ENCODE peak calls at places on chromosome 9, in six cellular contexts. B, F, P, Z, W and M are unnamed samples.

GRCh38 chr9:114501786-114502682 is 3.2 kb downstream of the WHRN start:
- DNase-seq in B (no peak), F (peak; percentile 49), P (no peak), Z (peak; percentile 24), W (no peak), M (peak; percentile 62)

GRCh38 chr9:123742009-123742767 is 187.7 kb downstream of the DENND1A start:
- DNase-seq in B (no peak), F (no peak), P (no peak), Z (no peak), W (peak; percentile 73), M (no peak)

GRCh38 chr9:107283621-107284616 is 840 bp downstream of the RAD23B start:
- DNase-seq in B (peak; percentile 37), F (peak; percentile 69), P (peak; percentile 90), Z (peak; percentile 37), W (peak; percentile 64), M (peak; percentile 82)

GRCh38 chr9:80899208-80899607 is 790.1 kb downstream of the TLE1 start:
- DNase-seq in B (no peak), F (no peak), P (no peak), Z (no peak), W (peak; percentile 17), M (no peak)

GRCh38 chr9:121649476-121650219 is 1.8 kb upstream of the DAB2IP start:
- DNase-seq in B (no peak), F (no peak), P (no peak), Z (no peak), W (no peak), M (no peak)

GRCh38 chr9:94613003-94613402 is 19.4 kb upstream of the FBP2 start:
- DNase-seq in B (no peak), F (no peak), P (no peak), Z (no peak), W (no peak), M (no peak)

GRCh38 chr9:82404484-82405280 is 416.1 kb downstream of the SPATA31D1 start:
- DNase-seq in B (no peak), F (no peak), P (no peak), Z (no peak), W (no peak), M (no peak)

GRCh38 chr9:91255327-91255726 is 106.4 kb downstream of the AUH start:
- DNase-seq in B (no peak), F (no peak), P (no peak), Z (peak; percentile 44), W (peak; percentile 11), M (no peak)

GRCh38 chr9:126860757-126861466 is 473 bp downstream of the ZBTB34 start:
- DNase-seq in B (no peak), F (no peak), P (peak; percentile 78), Z (no peak), W (no peak), M (peak; percentile 30)

GRCh38 chr9:20524776-20525175 is 97.5 kb downstream of the MLLT3 start:
- DNase-seq in B (no peak), F (peak; percentile 10), P (no peak), Z (no peak), W (no peak), M (peak; percentile 42)

GRCh38 chr9:77648458-77649108 is 461 bp upstream of the GNA14 start:
- DNase-seq in B (no peak), F (peak; percentile 7), P (peak; percentile 82), Z (no peak), W (peak; percentile 38), M (peak; percentile 37)

GRCh38 chr9:130129425-130130061 is 42.7 kb upstream of the NCS1 start:
- DNase-seq in B (no peak), F (no peak), P (no peak), Z (peak; percentile 22), W (no peak), M (no peak)

GRCh38 chr9:13513710-13514444 is 234.4 kb upstream of the MPDZ start:
- DNase-seq in B (no peak), F (peak; percentile 88), P (no peak), Z (peak; percentile 5), W (peak; percentile 26), M (peak; percentile 97)

GRCh38 chr9:12955510-12956163 is 180.8 kb downstream of the LURAP1L start:
- DNase-seq in B (no peak), F (no peak), P (no peak), Z (no peak), W (no peak), M (no peak)

GRCh38 chr9:13369426-13369825 is 89.9 kb upstream of the MPDZ start:
- DNase-seq in B (no peak), F (no peak), P (no peak), Z (no peak), W (no peak), M (no peak)

GRCh38 chr9:14312721-14313377 is 1.1 kb downstream of the NFIB start:
- DNase-seq in B (no peak), F (peak; percentile 43), P (peak; percentile 69), Z (peak; percentile 11), W (no peak), M (no peak)

GRCh38 chr9:105150991-105151685 is 93.3 kb upstream of the SLC44A1 start:
- DNase-seq in B (no peak), F (peak; percentile 80), P (no peak), Z (peak; percentile 38), W (peak; percentile 33), M (peak; percentile 72)

GRCh38 chr9:128845186-128845931 is 15.8 kb upstream of the SPOUT1 start:
- DNase-seq in B (no peak), F (peak; percentile 84), P (no peak), Z (no peak), W (no peak), M (peak; percentile 92)

GRCh38 chr9:129143461-129143927 is 32.3 kb downstream of the PTPA start:
- DNase-seq in B (no peak), F (no peak), P (peak; percentile 73), Z (peak; percentile 77), W (peak; percentile 97), M (no peak)

GRCh38 chr9:89483592-89484474 is 14.1 kb downstream of the SEMA4D start:
- DNase-seq in B (no peak), F (no peak), P (no peak), Z (no peak), W (no peak), M (no peak)

GRCh38 chr9:136058801-136059302 is 36.2 kb downstream of the NACC2 start:
- DNase-seq in B (no peak), F (no peak), P (peak; percentile 60), Z (no peak), W (no peak), M (no peak)

GRCh38 chr9:69193685-69194032 is 19.6 kb downstream of the TJP2 start:
- DNase-seq in B (no peak), F (no peak), P (no peak), Z (no peak), W (no peak), M (no peak)

GRCh38 chr9:120161801-120162200 is 418.2 kb downstream of the CDK5RAP2 start:
- DNase-seq in B (no peak), F (no peak), P (no peak), Z (no peak), W (no peak), M (no peak)

GRCh38 chr9:112443200-112443599 is 43.4 kb upstream of the KIAA1958 start:
- DNase-seq in B (no peak), F (peak; percentile 27), P (no peak), Z (peak; percentile 14), W (peak; percentile 45), M (peak; percentile 36)

GRCh38 chr9:6999788-7000187 is 242.0 kb downstream of the KDM4C start:
- DNase-seq in B (no peak), F (no peak), P (no peak), Z (no peak), W (no peak), M (no peak)

GRCh38 chr9:14127656-14128055 is 186.3 kb downstream of the NFIB start:
- DNase-seq in B (no peak), F (peak; percentile 20), P (no peak), Z (peak; percentile 58), W (peak; percentile 28), M (peak; percentile 33)

GRCh38 chr9:2214707-2215106 is 199.6 kb downstream of the SMARCA2 start:
- DNase-seq in B (no peak), F (no peak), P (no peak), Z (no peak), W (no peak), M (no peak)

GRCh38 chr9:87290241-87290700 is 207.4 kb upstream of the DAPK1 start:
- DNase-seq in B (no peak), F (no peak), P (no peak), Z (peak; percentile 47), W (peak; percentile 66), M (peak; percentile 16)

GRCh38 chr9:15295761-15296405 is 11.1 kb downstream of the TTC39B start:
- DNase-seq in B (no peak), F (peak; percentile 52), P (no peak), Z (peak; percentile 74), W (peak; percentile 72), M (peak; percentile 22)

GRCh38 chr9:133495327-133496293 is 16.7 kb upstream of the SLC2A6 start:
- DNase-seq in B (no peak), F (no peak), P (no peak), Z (no peak), W (no peak), M (no peak)

GRCh38 chr9:137604345-137605145 is 941 bp upstream of the ARRDC1 start:
- DNase-seq in B (no peak), F (no peak), P (no peak), Z (no peak), W (no peak), M (no peak)

GRCh38 chr9:137606005-137606601 is 617 bp downstream of the ARRDC1 start:
- DNase-seq in B (no peak), F (no peak), P (peak; percentile 86), Z (no peak), W (no peak), M (no peak)

GRCh38 chr9:137606734-137607138 is 1.2 kb downstream of the ARRDC1 start:
- DNase-seq in B (no peak), F (no peak), P (no peak), Z (no peak), W (no peak), M (no peak)

GRCh38 chr9:137605146-137606004 is at the start of gene ARRDC1:
- DNase-seq in B (peak; percentile 88), F (peak; percentile 56), P (peak; percentile 98), Z (peak; percentile 72), W (peak; percentile 90), M (peak; percentile 94)

GRCh38 chr9:137607141-137607857 is 1.8 kb downstream of the ARRDC1 start:
- DNase-seq in B (no peak), F (no peak), P (peak; percentile 75), Z (no peak), W (no peak), M (peak; percentile 48)
- H3K4me3 ChIP-seq in B (no peak overlapping the region), F (peak overlapping the region; percentile 80), P (peak overlapping the region; percentile 67), Z (no peak overlapping the region), W (peak overlapping the region; percentile 57), M (peak overlapping the region; percentile 76)

DNA sequence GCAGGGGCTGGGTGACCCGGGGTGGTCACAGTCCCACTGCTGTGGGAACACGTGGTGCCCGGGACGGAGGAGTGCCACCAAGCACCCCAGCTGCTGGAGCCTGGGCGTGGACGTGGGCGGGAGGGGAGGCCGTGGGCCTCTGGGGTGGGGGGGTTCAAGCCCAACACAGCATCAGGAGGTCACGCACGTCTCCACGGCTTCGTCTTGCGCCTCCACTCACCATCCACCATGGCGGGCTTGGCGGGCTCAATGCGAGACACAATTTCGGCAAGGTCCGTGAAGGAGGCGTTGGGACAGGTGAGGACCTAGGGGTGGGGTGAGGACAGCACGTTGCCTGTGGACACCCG is 2.2 kb upstream of the NSMF start:
- DNase-seq in B (no peak), F (no peak), P (no peak), Z (no peak), W (no peak), M (no peak)
- H3K4me3 ChIP-seq in B (peak overlapping the region; percentile 15), F (no peak overlapping the region), P (no peak overlapping the region), Z (no peak overlapping the region), W (no peak overlapping the region), M (no peak overlapping the region)

GRCh38 chr9:72912476-72913381 is 40.1 kb downstream of the ALDH1A1 start:
- DNase-seq in B (no peak), F (no peak), P (no peak), Z (no peak), W (no peak), M (no peak)
- H3K4me3 ChIP-seq in B (no peak overlapping the region), F (no peak overlapping the region), P (no peak overlapping the region), Z (no peak overlapping the region), W (no peak overlapping the region), M (no peak overlapping the region)

GRCh38 chr9:70600479-70600878 is 186.0 kb upstream of the KLF9 start:
- DNase-seq in B (no peak), F (no peak), P (no peak), Z (peak; percentile 80), W (peak; percentile 85), M (peak; percentile 27)
- H3K4me3 ChIP-seq in B (no peak overlapping the region), F (no peak overlapping the region), P (no peak overlapping the region), Z (peak overlapping the region; percentile 12), W (peak overlapping the region; percentile 16), M (no peak overlapping the region)